ENCODE peak calls at places on chromosome 3, in six cellular contexts. D is epithelial cell of prostate, V is endothelial cell of umbilical vein, N is NCI-H1436, F is NCI-H748 treated with DMSO at 0.1 percent for 48 hours, Y is NCI-H2029 treated with DMSO at 0.1 percent for 48 hours. Z is an unnamed sample.

GRCh38 chr3:42753757-42754156 is 19.3 kb downstream of the CCDC13 start:
- DNase-seq in D (no peak), V (no peak), N (no peak), F (no peak), Y (no peak), Z (no peak)

GRCh38 chr3:52483577-52484495 is 11.3 kb upstream of the STAB1 start:
- DNase-seq in D (peak), V (no peak), N (no peak), F (no peak), Y (no peak), Z (no peak)

GRCh38 chr3:177483182-177483967 is 286.1 kb upstream of the TBL1XR1 start:
- DNase-seq in D (peak), V (no peak), N (no peak), F (no peak), Y (peak), Z (peak)

GRCh38 chr3:177589921-177590336 is 392.6 kb upstream of the TBL1XR1 start:
- DNase-seq in D (peak), V (peak), N (peak), F (peak), Y (peak), Z (peak)

GRCh38 chr3:184570501-184570900 is 8.9 kb downstream of the EPHB3 start:
- DNase-seq in D (no peak), V (no peak), N (no peak), F (no peak), Y (no peak), Z (no peak)

GRCh38 chr3:53195066-53195450 is 34.0 kb downstream of the PRKCD start:
- DNase-seq in D (no peak), V (no peak), N (no peak), F (no peak), Y (no peak), Z (no peak)

GRCh38 chr3:44612678-44613077 is 12.2 kb upstream of the ZNF197 start:
- DNase-seq in D (no peak), V (no peak), N (no peak), F (no peak), Y (no peak), Z (no peak)

GRCh38 chr3:161126495-161126894 is 21.3 kb upstream of the B3GALNT1 start:
- DNase-seq in D (no peak), V (peak), N (no peak), F (no peak), Y (no peak), Z (no peak)

Z was measured in NCI-H510A treated with DMSO at 0.1 percent for 48 hours.